ENCODE peak calls at places on chromosomes 1 and 21, in five cellular contexts. Y is GM10248; Z is effector memory CD8-positive, alpha-beta T cell; G is bronchial epithelial cell; N is right lobe of liver. Q is an unnamed sample.
A peak's percentile ranks its signal among the peaks of the same experiment; 100 is the strongest.

GRCh38 chr1:99603699-99604595 is 42.0 kb upstream of the PALMD start:
- DNase-seq in Y (no peak), Z (no peak), G (no peak), N (no peak), Q (no peak)

GRCh38 chr1:61980561-61980960 is 214.1 kb upstream of the L1TD1 start:
- DNase-seq in Y (no peak), Z (no peak), G (no peak), N (no peak), Q (no peak)

GRCh38 chr1:22517936-22518335 is 45.4 kb upstream of the EPHA8 start:
- DNase-seq in Y (no peak), Z (no peak), G (peak; percentile 27), N (no peak), Q (no peak)

GRCh38 chr1:164617607-164618564 is 58.9 kb downstream of the PBX1 start:
- DNase-seq in Y (no peak), Z (no peak), G (peak; percentile 34), N (no peak), Q (no peak)

GRCh38 chr1:182446033-182446669 is 3.8 kb upstream of the RGSL1 start:
- DNase-seq in Y (peak; percentile 63), Z (peak; percentile 10), G (peak; percentile 45), N (no peak), Q (peak; percentile 47)

GRCh38 chr1:1043921-1044320 is 24.0 kb downstream of the AGRN start:
- DNase-seq in Y (no peak), Z (no peak), G (no peak), N (no peak), Q (no peak)

GRCh38 chr1:241654019-241654418 is 1.9 kb downstream of the WDR64 start:
- DNase-seq in Y (no peak), Z (no peak), G (no peak), N (no peak), Q (no peak)

GRCh38 chr21:31136891-31137290 is 98.6 kb upstream of the KRTAP19-8 start:
- DNase-seq in Y (no peak), Z (no peak), G (no peak), N (peak; percentile 46), Q (no peak)

GRCh38 chr1:171222961-171223360 is 25.3 kb upstream of the FMO1 start:
- DNase-seq in Y (no peak), Z (no peak), G (no peak), N (no peak), Q (no peak)

GRCh38 chr1:224373008-224373590 is 16.4 kb downstream of the CNIH4 start:
- DNase-seq in Y (no peak), Z (no peak), G (no peak), N (no peak), Q (no peak)

GRCh38 chr1:115727706-115728249 is 40.7 kb downstream of the CASQ2 start:
- DNase-seq in Y (no peak), Z (no peak), G (peak; percentile 90), N (peak; percentile 72), Q (no peak)

GRCh38 chr21:37700641-37701202 is 215.5 kb downstream of the KCNJ6 start:
- DNase-seq in Y (peak; percentile 80), Z (no peak), G (peak; percentile 70), N (no peak), Q (peak; percentile 41)

GRCh38 chr1:235206533-235207201 is 45.6 kb upstream of the RBM34 start:
- DNase-seq in Y (no peak), Z (no peak), G (peak; percentile 10), N (no peak), Q (no peak)

Q was measured in D721Med.